ENCODE peak calls at places on chromosomes 12 and 14, in eight cellular contexts. K, J, P, B, I, S, U and X are unnamed samples.
A peak's percentile ranks its signal among the peaks of the same experiment; 100 is the strongest.

GRCh38 chr14:90058876-90059458 is 2.8 kb upstream of the KCNK13 start:
- DNase-seq in I (no peak), K (peak; percentile 50), B (no peak), P (no peak), S (no peak), U (no peak), J (no peak), X (no peak)

GRCh38 chr12:89470741-89471504 is 53.7 kb downstream of the GALNT4 start:
- DNase-seq in K (peak; percentile 51), U (peak; percentile 28), I (peak; percentile 46), J (no peak), S (peak; percentile 36), B (no peak), P (peak; percentile 82), X (no peak)

GRCh38 chr14:54188036-54188666 is 208.7 kb upstream of the CDKN3 start:
- DNase-seq in B (no peak), J (no peak), U (no peak), K (no peak), I (no peak), S (no peak), P (no peak), X (peak; percentile 85)

GRCh38 chr14:91303091-91303923 is 58.8 kb upstream of the GPR68 start:
- DNase-seq in I (peak; percentile 66), K (peak; percentile 0), U (no peak), S (peak; percentile 68), B (no peak), J (peak; percentile 97), P (peak; percentile 10), X (peak; percentile 98)

GRCh38 chr12:124422570-124423523 is 128.0 kb downstream of the RFLNA start:
- DNase-seq in B (no peak), U (peak; percentile 72), P (peak; percentile 87), S (no peak), I (no peak), K (no peak), J (no peak), X (peak; percentile 86)

GRCh38 chr14:90368946-90369721 is 27.7 kb upstream of the CALM1 start:
- DNase-seq in B (no peak), U (no peak), J (no peak), K (no peak), P (peak; percentile 21), I (no peak), S (no peak), X (peak; percentile 57)

GRCh38 chr14:68097727-68098126 is 278.1 kb downstream of the RAD51B start:
- DNase-seq in S (no peak), B (no peak), J (no peak), U (no peak), I (no peak), P (no peak), K (no peak), X (no peak)

GRCh38 chr14:95398630-95399547 is 79.2 kb upstream of the CLMN start:
- DNase-seq in K (no peak), P (no peak), J (no peak), B (no peak), S (no peak), I (no peak), U (no peak), X (no peak)

GRCh38 chr14:104749111-104749649 is 3.8 kb upstream of the SIVA1 start:
- DNase-seq in I (no peak), K (no peak), U (no peak), B (no peak), S (no peak), P (peak; percentile 66), J (no peak), X (peak; percentile 79)

GRCh38 chr14:68948686-68949085 is 30.4 kb downstream of the ACTN1 start:
- DNase-seq in K (no peak), P (no peak), S (no peak), J (no peak), B (no peak), U (no peak), I (no peak), X (no peak)

GRCh38 chr12:49662998-49663843 is 39.9 kb downstream of the PRPF40B start:
- DNase-seq in K (peak; percentile 97), B (no peak), P (peak; percentile 93), U (peak; percentile 55), S (peak; percentile 85), J (no peak), I (no peak), X (peak; percentile 95)

GRCh38 chr12:130872179-130873096 is 572 bp downstream of the RAN start:
- DNase-seq in J (peak; percentile 78), U (peak; percentile 52), K (no peak), I (no peak), B (no peak), S (peak; percentile 40), P (peak; percentile 52), X (no peak)

GRCh38 chr12:109112720-109113465 is 3.5 kb upstream of the ACACB start:
- DNase-seq in B (no peak), S (no peak), I (no peak), J (no peak), P (no peak), K (no peak), U (no peak), X (peak; percentile 53)

GRCh38 chr12:79661629-79662028 is 29.1 kb downstream of the PAWR start:
- DNase-seq in B (no peak), K (no peak), I (no peak), P (peak; percentile 43), S (no peak), J (no peak), U (peak; percentile 31), X (no peak)

GRCh38 chr14:92160619-92161018 is 38.9 kb downstream of the CPSF2 start:
- DNase-seq in P (peak; percentile 90), I (no peak), U (no peak), B (no peak), J (no peak), K (peak; percentile 44), S (no peak), X (no peak)

GRCh38 chr14:39265741-39266588 is 32.2 kb downstream of the MIA2 start:
- DNase-seq in K (peak; percentile 11), I (peak; percentile 27), S (no peak), J (no peak), P (peak; percentile 42), U (peak; percentile 46), B (peak; percentile 19), X (no peak)

GRCh38 chr12:102811125-102811737 is 105.8 kb downstream of the PAH start:
- DNase-seq in P (peak; percentile 33), B (no peak), U (peak; percentile 22), S (no peak), I (peak; percentile 22), J (peak; percentile 69), K (no peak), X (peak; percentile 75)

GRCh38 chr12:75959506-75959905 is 72.1 kb downstream of the PHLDA1 start:
- DNase-seq in K (no peak), I (no peak), S (no peak), J (no peak), U (no peak), B (no peak), P (no peak), X (no peak)

GRCh38 chr12:24062642-24063245 is 113.3 kb upstream of the SOX5 start:
- DNase-seq in J (no peak), U (no peak), P (peak; percentile 53), B (no peak), S (no peak), I (no peak), K (no peak), X (no peak)

GRCh38 chr12:93176166-93176565 is 201.6 kb upstream of the NUDT4 start:
- DNase-seq in K (no peak), J (no peak), B (no peak), I (no peak), U (no peak), P (peak; percentile 65), S (no peak), X (no peak)

GRCh38 chr14:71764701-71765347 is 167.4 kb upstream of the RGS6 start:
- DNase-seq in U (no peak), K (no peak), P (peak; percentile 38), S (no peak), I (no peak), B (no peak), J (no peak), X (no peak)

GRCh38 chr12:66603458-66603857 is 75.4 kb downstream of the GRIP1 start:
- DNase-seq in K (no peak), B (no peak), P (no peak), S (no peak), U (peak; percentile 66), J (no peak), I (no peak), X (no peak)

GRCh38 chr12:67650528-67651379 is 2.2 kb downstream of the DYRK2 start:
- DNase-seq in S (peak; percentile 10), I (no peak), J (no peak), B (no peak), P (no peak), K (no peak), U (peak; percentile 43), X (no peak)

GRCh38 chr14:68542346-68542745 is 250.5 kb downstream of the ZFP36L1 start:
- DNase-seq in I (no peak), P (no peak), K (no peak), U (no peak), J (no peak), S (no peak), B (no peak), X (no peak)

GRCh38 chr12:56029666-56030293 is 8.9 kb downstream of the IKZF4 start:
- DNase-seq in B (no peak), I (peak; percentile 49), P (peak; percentile 78), U (peak; percentile 20), S (peak; percentile 67), K (peak; percentile 50), J (peak; percentile 61), X (peak; percentile 81)